ENCODE peak calls at places on chromosome X, in ten cellular contexts. X is stimulated activated naive CD4-positive, alpha-beta T cell; D is activated CD8-positive, alpha-beta T cell treated with anti-CD3 and anti-CD28 coated beads, Interleukin-2, amount 10 ng/mL, durations not matched to agents 7 days and 5 days; M is T-helper 17 cell; C is cardiac fibroblast; A is NCI-H1436; F is germinal center; W is HFFc6; K is CD8-positive, alpha-beta T cell; Q is CD8-positive, alpha-beta memory T cell. T is an unnamed sample.

GRCh38 chrX:45743081-45743533 is 542.4 kb upstream of the DIPK2B start:
- DNase-seq in X (no peak), D (no peak), M (no peak), C (no peak), A (no peak), F (no peak), W (peak), K (no peak), Q (no peak), T (no peak)

GRCh38 chrX:29858714-29859113 is 356.6 kb upstream of the MAGEB2 start:
- DNase-seq in X (no peak), D (no peak), M (no peak), C (peak), A (no peak), F (no peak), W (peak), K (no peak), Q (no peak), T (no peak)

GRCh38 chrX:153597351-153597750 is 1.6 kb downstream of the CCNQ start:
- DNase-seq in X (no peak), D (no peak), M (no peak), C (no peak), A (no peak), F (no peak), W (no peak), K (no peak), Q (no peak), T (no peak)

GRCh38 chrX:75155454-75155829 is 641 bp downstream of the ABCB7 start:
- DNase-seq in X (no peak), D (no peak), M (no peak), C (no peak), A (no peak), F (peak), W (no peak), K (no peak), Q (no peak), T (no peak)

GRCh38 chrX:85024044-85024443 is 20.4 kb downstream of the APOOL start:
- DNase-seq in X (no peak), D (no peak), M (no peak), C (peak), A (no peak), F (no peak), W (no peak), K (no peak), Q (no peak), T (no peak)

GRCh38 chrX:150236304-150236703 is 126.8 kb upstream of the MAMLD1 start:
- DNase-seq in X (no peak), D (no peak), M (no peak), C (no peak), A (no peak), F (no peak), W (no peak), K (no peak), Q (no peak), T (no peak)

GRCh38 chrX:98338544-98338943 is 1454.8 kb downstream of the RPA4 start:
- DNase-seq in X (no peak), D (no peak), M (no peak), C (no peak), A (no peak), F (no peak), W (peak), K (no peak), Q (no peak), T (no peak)

GRCh38 chrX:149571770-149572169 is 15.5 kb downstream of the MAGEA9B start:
- DNase-seq in X (no peak), D (no peak), M (no peak), C (no peak), A (no peak), F (no peak), W (no peak), K (no peak), Q (no peak), T (peak)

GRCh38 chrX:43467608-43468234 is 188.4 kb upstream of the MAOA start:
- DNase-seq in X (no peak), D (no peak), M (no peak), C (no peak), A (no peak), F (no peak), W (no peak), K (no peak), Q (no peak), T (no peak)

GRCh38 chrX:18291006-18291545 is 63.4 kb downstream of the SCML2 start:
- DNase-seq in X (no peak), D (no peak), M (no peak), C (peak), A (no peak), F (no peak), W (no peak), K (no peak), Q (no peak), T (no peak)

GRCh38 chrX:24334473-24334872 is 20.6 kb upstream of the SUPT20HL2 start:
- DNase-seq in X (no peak), D (no peak), M (no peak), C (no peak), A (no peak), F (no peak), W (no peak), K (no peak), Q (no peak), T (peak)